ENCODE peak calls at places on chromosomes 12 and 14, in four cellular contexts. S, C, J and H are unnamed samples.

GRCh38 chr12:65490193-65490592 is 211.7 kb downstream of the MSRB3 start:
- DNase-seq in S (no peak), C (no peak), J (no peak), H (no peak)

GRCh38 chr12:14958361-14959125 is 2.9 kb downstream of the ARHGDIB start:
- DNase-seq in S (no peak), C (no peak), J (no peak), H (no peak)

GRCh38 chr14:103144085-103144484 is 20.8 kb downstream of the TNFAIP2 start:
- DNase-seq in S (peak), C (no peak), J (no peak), H (no peak)

GRCh38 chr12:42698213-42698612 is 108.7 kb upstream of the PRICKLE1 start:
- DNase-seq in S (no peak), C (no peak), J (no peak), H (no peak)

GRCh38 chr12:100741084-100741711 is 53.4 kb upstream of the ANO4 start:
- DNase-seq in S (peak), C (no peak), J (peak), H (peak)

GRCh38 chr14:94933411-94933964 is 163.6 kb upstream of the GSC start:
- DNase-seq in S (no peak), C (no peak), J (no peak), H (no peak)

GRCh38 chr12:402127-402456 is 648 bp downstream of the CCDC77 start:
- DNase-seq in S (peak), C (no peak), J (peak), H (peak)

GRCh38 chr12:106879612-106880011 is 76.1 kb upstream of the TMEM263 start:
- DNase-seq in S (no peak), C (no peak), J (no peak), H (no peak)

GRCh38 chr14:24993631-24994030 is 56.3 kb downstream of the STXBP6 start:
- DNase-seq in S (no peak), C (no peak), J (no peak), H (no peak)

GRCh38 chr14:87745507-87746118 is 247.4 kb downstream of the GALC start:
- DNase-seq in S (peak), C (no peak), J (peak), H (peak)

GRCh38 chr12:102216086-102216691 is 18.6 kb upstream of the PMCH start:
- DNase-seq in S (peak), C (no peak), J (no peak), H (no peak)

GRCh38 chr14:93045965-93046695 is 69.6 kb downstream of the ITPK1 start:
- DNase-seq in S (no peak), C (no peak), J (peak), H (no peak)

GRCh38 chr14:65776193-65776592 is 363.7 kb downstream of the FUT8 start:
- DNase-seq in S (no peak), C (no peak), J (no peak), H (no peak)

GRCh38 chr12:22467190-22467589 is 77.2 kb downstream of the C2CD5 start:
- DNase-seq in S (no peak), C (no peak), J (no peak), H (no peak)

GRCh38 chr14:68864301-68864810 is 71.5 kb upstream of the ZFP36L1 start:
- DNase-seq in S (no peak), C (no peak), J (no peak), H (no peak)

GRCh38 chr14:76981670-76982069 is 46.8 kb downstream of the IRF2BPL start:
- DNase-seq in S (no peak), C (no peak), J (no peak), H (no peak)

GRCh38 chr12:123064885-123065619 is 84.6 kb downstream of the ARL6IP4 start:
- DNase-seq in S (no peak), C (no peak), J (no peak), H (no peak)

GRCh38 chr12:97560359-97560758 is 97.8 kb downstream of the RMST start:
- DNase-seq in S (no peak), C (no peak), J (no peak), H (no peak)

GRCh38 chr12:123914726-123915345 is 57.8 kb downstream of the CCDC92 start:
- DNase-seq in S (no peak), C (no peak), J (no peak), H (no peak)

GRCh38 chr14:35261774-35262173 is 30.4 kb upstream of the PSMA6 start:
- DNase-seq in S (peak), C (no peak), J (no peak), H (no peak)

GRCh38 chr12:56927281-56927680 is 6.9 kb downstream of the SDR9C7 start:
- DNase-seq in S (no peak), C (no peak), J (no peak), H (no peak)

GRCh38 chr12:120820885-120821510 is 83.2 kb downstream of the SPPL3 start:
- DNase-seq in S (no peak), C (no peak), J (no peak), H (no peak)

GRCh38 chr12:115918763-115919162 is 358.7 kb downstream of the MED13L start:
- DNase-seq in S (no peak), C (no peak), J (no peak), H (peak)

GRCh38 chr12:5185435-5186069 is 141.9 kb downstream of the KCNA5 start:
- DNase-seq in S (no peak), C (no peak), J (no peak), H (no peak)

GRCh38 chr14:89013098-89013504 is 188.7 kb downstream of the TTC8 start:
- DNase-seq in S (peak), C (no peak), J (peak), H (peak)

GRCh38 chr14:99181246-99181645 is 90.8 kb downstream of the BCL11B start:
- DNase-seq in S (no peak), C (no peak), J (no peak), H (no peak)

GRCh38 chr14:25094171-25094907 is 44.4 kb upstream of the STXBP6 start:
- DNase-seq in S (no peak), C (no peak), J (no peak), H (no peak)

GRCh38 chr12:128715485-128715884 is 108.3 kb downstream of the SLC15A4 start:
- DNase-seq in S (no peak), C (no peak), J (no peak), H (no peak)

GRCh38 chr14:64234877-64235651 is 59.1 kb downstream of the ESR2 start:
- DNase-seq in S (no peak), C (no peak), J (no peak), H (no peak)

GRCh38 chr14:69612014-69612758 is 790 bp downstream of the SUSD6 start:
- DNase-seq in S (no peak), C (no peak), J (peak), H (no peak)

GRCh38 chr12:125136702-125137101 is 71.5 kb downstream of the AACS start:
- DNase-seq in S (no peak), C (no peak), J (no peak), H (no peak)
- TF ChIP-seq REST in S (no peak), C (no peak), J (no peak), H (no peak)

DNA sequence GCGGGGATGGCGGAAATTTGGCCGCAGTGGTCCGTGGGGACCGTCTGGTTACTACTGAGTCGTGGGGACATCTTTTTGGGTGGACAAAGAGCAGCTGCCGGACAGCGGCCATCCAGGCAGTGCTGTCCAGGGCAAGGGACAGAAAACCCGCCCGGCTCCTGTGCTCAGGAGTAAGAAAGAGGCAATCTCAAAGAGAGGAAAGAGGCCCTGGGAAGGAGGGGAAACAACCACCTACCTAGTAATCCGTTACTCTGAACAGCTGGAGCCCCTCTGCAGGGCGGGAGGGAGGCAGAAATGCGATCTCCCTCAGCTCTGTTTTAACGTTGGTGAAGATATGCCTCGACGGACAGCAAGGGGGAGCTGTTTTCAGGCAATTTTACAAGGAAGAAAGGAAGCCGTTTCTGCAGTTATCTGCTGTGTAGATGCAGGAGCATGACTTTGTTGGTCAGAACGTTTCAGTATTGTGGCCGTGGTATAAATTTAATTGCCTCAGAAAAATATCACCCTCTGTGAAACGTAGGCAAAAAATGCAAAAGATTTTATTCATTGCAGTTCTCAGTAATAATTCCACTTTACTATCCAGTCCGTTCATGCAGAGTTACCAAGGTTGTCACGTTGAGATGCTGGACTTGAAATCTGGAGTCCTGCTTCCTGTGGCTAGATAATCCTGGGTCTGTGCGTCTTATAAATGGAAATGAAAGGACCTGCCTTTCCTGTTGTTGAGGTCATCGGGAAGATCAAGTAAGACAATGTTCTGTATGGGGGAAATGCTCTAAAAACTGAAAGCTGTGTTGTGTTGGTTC is 1.1 kb upstream of the AVPR1A start:
- DNase-seq in S (peak), C (no peak), J (peak), H (peak)
- TF ChIP-seq MYC in S (no peak), C (no peak), J (no peak), H (no peak)

GRCh38 chr12:130792926-130793849 is 45.9 kb downstream of the STX2 start:
- DNase-seq in S (no peak), C (no peak), J (no peak), H (no peak)
- TF ChIP-seq REST in S (no peak), C (no peak), J (no peak), H (no peak)

DNA sequence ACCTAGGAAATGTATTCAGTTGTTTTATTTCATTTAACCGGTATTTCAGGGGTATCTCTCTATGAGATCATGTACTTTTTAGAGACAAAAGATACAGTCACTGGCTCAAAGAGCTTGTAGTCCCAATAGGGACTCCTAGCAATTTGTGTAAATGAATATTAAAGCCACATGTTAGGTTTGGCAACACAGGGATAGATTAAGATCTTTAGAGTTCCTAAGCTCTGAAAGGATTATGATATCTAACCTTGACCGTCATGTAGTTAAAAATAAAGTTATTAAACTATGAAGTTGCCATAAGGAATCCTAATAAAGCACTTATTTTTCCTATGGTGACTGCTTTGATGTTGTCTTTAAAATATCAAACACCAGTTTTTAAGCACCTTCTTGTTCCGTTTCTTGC is 100.4 kb upstream of the FGD4 start:
- DNase-seq in S (no peak), C (no peak), J (no peak), H (no peak)
- TF ChIP-seq MYC in S (no peak), C (no peak), J (no peak), H (no peak)

GRCh38 chr12:46452061-46452615 is 79.6 kb upstream of the SLC38A2 start:
- DNase-seq in S (no peak), C (no peak), J (no peak), H (peak)
- TF ChIP-seq REST in S (no peak), C (no peak), J (no peak), H (no peak)

DNA sequence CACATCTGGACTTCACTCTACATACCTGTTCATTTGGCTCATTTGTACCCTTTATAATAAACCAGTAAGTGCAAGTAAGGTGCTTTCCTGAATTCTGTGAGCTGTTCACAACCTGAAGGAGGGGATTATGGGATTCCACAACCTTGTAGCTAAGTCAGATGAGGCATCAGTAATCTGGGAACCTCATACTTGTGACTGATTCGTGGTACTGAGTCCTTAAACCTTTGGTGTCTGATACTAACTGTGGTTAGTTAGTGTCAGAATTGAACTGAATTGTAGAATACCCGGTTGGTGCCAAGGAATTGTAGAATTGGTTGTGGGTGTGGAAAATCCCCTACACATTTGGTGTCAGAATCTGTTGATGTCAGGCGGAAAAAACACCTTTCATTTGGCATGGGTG is 83.4 kb downstream of the TMX1 start:
- DNase-seq in S (no peak), C (peak), J (no peak), H (no peak)
- TF ChIP-seq MYC in S (no peak), C (no peak), J (no peak), H (no peak)

GRCh38 chr12:112381421-112381897 is 772 bp downstream of the HECTD4 start:
- DNase-seq in S (no peak), C (no peak), J (no peak), H (no peak)

GRCh38 chr12:112380663-112381420 is 1.4 kb downstream of the HECTD4 start:
- DNase-seq in S (no peak), C (no peak), J (no peak), H (no peak)

GRCh38 chr12:112386726-112387125 is 4.5 kb upstream of the HECTD4 start:
- DNase-seq in S (no peak), C (no peak), J (peak), H (peak)

GRCh38 chr12:112382866-112383265 is 635 bp upstream of the HECTD4 start:
- DNase-seq in S (no peak), C (no peak), J (no peak), H (no peak)

GRCh38 chr12:112381898-112382796 is at the start of gene HECTD4:
- DNase-seq in S (peak), C (peak), J (peak), H (peak)
- TF ChIP-seq REST in S (no peak), C (no peak), J (peak), H (no peak)

GRCh38 chr12:43832506-43833168 is 3.2 kb upstream of the TMEM117 start:
- DNase-seq in S (no peak), C (no peak), J (no peak), H (no peak)

GRCh38 chr12:43824207-43824775 is 11.6 kb upstream of the TMEM117 start:
- DNase-seq in S (no peak), C (no peak), J (no peak), H (no peak)

DNA sequence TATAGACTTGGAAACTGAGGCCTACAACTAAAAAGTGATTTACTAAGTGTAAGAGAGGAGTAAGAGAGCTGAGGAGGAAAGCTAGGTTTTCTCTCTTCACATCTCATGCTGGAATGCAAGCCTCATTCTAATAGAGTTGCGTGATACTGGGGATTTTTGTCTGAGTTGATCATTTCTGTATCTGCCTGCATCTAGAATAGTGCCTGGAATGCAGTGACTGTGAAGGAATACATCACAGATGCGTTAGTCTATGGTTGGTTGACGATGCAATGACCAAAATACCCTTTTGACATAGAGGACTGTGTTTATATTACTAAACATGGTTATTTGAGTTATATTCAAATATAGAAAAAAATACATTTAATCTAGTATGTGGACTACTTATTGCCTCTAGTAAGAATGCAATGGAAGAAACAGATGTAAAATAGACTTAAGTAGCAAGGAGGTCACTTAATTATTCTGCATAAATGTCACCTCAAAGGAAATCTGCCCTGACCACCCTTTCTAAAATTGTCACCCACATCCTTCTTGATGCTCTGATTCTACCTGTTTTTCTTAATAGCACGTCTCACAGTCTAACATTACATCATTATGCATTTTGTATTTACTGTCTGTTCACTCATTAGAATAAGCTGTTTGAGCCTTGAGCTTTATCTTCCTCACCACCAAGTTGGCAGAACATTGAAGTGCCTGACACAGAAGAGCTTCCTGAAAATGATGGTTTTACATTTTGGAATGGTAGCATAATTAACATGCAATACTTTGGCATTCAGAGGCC is 9.0 kb upstream of the TMEM117 start:
- DNase-seq in S (no peak), C (no peak), J (no peak), H (no peak)
- TF ChIP-seq MYC in S (no peak), C (no peak), J (no peak), H (no peak)